ENCODE peak calls at places on chromosomes 13 and 19, in six cellular contexts. J is hepatocyte, T is GM23338, G is mammary epithelial cell, P is neural progenitor cell, U is HCT116. B is an unnamed sample.

GRCh38 chr19:41175825-41176734 is 16.9 kb upstream of the CYP2S1 start:
- DNase-seq in P (peak; percentile 67), G (peak; percentile 71), U (peak; percentile 92), T (peak; percentile 96), J (peak; percentile 95), B (no peak)

GRCh38 chr19:34692541-34692940 is 15.1 kb downstream of the ZNF302 start:
- DNase-seq in J (no peak), U (no peak), T (no peak), P (no peak), G (no peak), B (no peak)

GRCh38 chr13:52845334-52845761 is 3.1 kb downstream of the PCDH8 start:
- DNase-seq in J (no peak), G (no peak), U (no peak), T (peak; percentile 64), P (peak; percentile 56), B (no peak)

GRCh38 chr13:43003010-43003409 is 11.0 kb upstream of the EPSTI1 start:
- DNase-seq in P (no peak), J (no peak), T (no peak), U (no peak), G (peak; percentile 89), B (peak; percentile 69)

GRCh38 chr19:23882493-23882892 is 32.2 kb upstream of the ZNF726 start:
- DNase-seq in U (no peak), J (peak; percentile 25), G (no peak), T (no peak), P (no peak), B (no peak)

GRCh38 chr19:13833330-13834265 is 38.4 kb downstream of the ZSWIM4 start:
- DNase-seq in J (peak; percentile 96), G (peak; percentile 87), T (peak; percentile 96), U (no peak), P (peak; percentile 95), B (no peak)

GRCh38 chr13:72648513-72649065 is 78.8 kb downstream of the MZT1 start:
- DNase-seq in J (peak; percentile 8), G (no peak), P (peak; percentile 46), T (peak; percentile 68), U (peak; percentile 1), B (no peak)

GRCh38 chr19:42017040-42017439 is 23.0 kb upstream of the ATP1A3 start:
- DNase-seq in J (no peak), G (no peak), U (no peak), P (no peak), T (no peak), B (no peak)

GRCh38 chr13:88136098-88136790 is 465.1 kb downstream of the SLITRK5 start:
- DNase-seq in J (no peak), P (no peak), T (no peak), U (no peak), G (no peak), B (no peak)

GRCh38 chr19:1250374-1251232 is 2.2 kb downstream of the MIDN start:
- DNase-seq in T (peak; percentile 81), P (peak; percentile 96), G (no peak), J (peak; percentile 87), U (no peak), B (no peak)

GRCh38 chr19:50830266-50831025 is 2.9 kb downstream of the KLK15 start:
- DNase-seq in P (no peak), T (no peak), G (no peak), U (no peak), J (no peak), B (no peak)

GRCh38 chr13:29523199-29523931 is 72.1 kb downstream of the SLC7A1 start:
- DNase-seq in U (no peak), T (no peak), P (no peak), G (no peak), J (no peak), B (no peak)

GRCh38 chr19:1045247-1045603 is 5.3 kb downstream of the ABCA7 start:
- DNase-seq in J (no peak), G (peak; percentile 51), P (peak; percentile 60), U (peak; percentile 95), T (peak; percentile 98), B (no peak)

GRCh38 chr13:95275322-95276118 is 25.7 kb downstream of the ABCC4 start:
- DNase-seq in P (no peak), T (no peak), U (no peak), J (peak; percentile 38), G (no peak), B (no peak)

GRCh38 chr13:112756967-112757758 is 67.3 kb downstream of the ATP11A start:
- DNase-seq in U (no peak), G (no peak), P (peak; percentile 77), J (peak; percentile 39), T (no peak), B (no peak)

GRCh38 chr19:10699650-10700335 is 1.4 kb upstream of the QTRT1 start:
- DNase-seq in G (peak; percentile 30), P (peak; percentile 70), U (peak; percentile 48), J (peak; percentile 61), T (peak; percentile 92), B (no peak)

GRCh38 chr19:17867087-17867486 is 4.7 kb upstream of the SLC5A5 start:
- DNase-seq in J (no peak), T (peak; percentile 27), G (no peak), U (no peak), P (no peak), B (no peak)

GRCh38 chr13:99086149-99086868 is 108.4 kb upstream of the DOCK9 start:
- DNase-seq in T (peak; percentile 62), P (peak; percentile 87), G (peak; percentile 64), U (no peak), J (peak; percentile 85), B (no peak)

GRCh38 chr13:27751953-27752352 is 40.3 kb upstream of the GSX1 start:
- DNase-seq in U (no peak), T (no peak), J (no peak), G (no peak), P (no peak), B (no peak)

GRCh38 chr13:67943116-67943515 is 713.0 kb upstream of the PCDH9 start:
- DNase-seq in P (no peak), T (no peak), G (no peak), U (no peak), J (no peak), B (no peak)

GRCh38 chr13:113002206-113002821 is 33.3 kb downstream of the MCF2L start:
- DNase-seq in T (peak; percentile 69), J (peak; percentile 60), U (no peak), G (no peak), P (peak; percentile 89), B (no peak)

GRCh38 chr13:30409911-30410704 is 12.2 kb upstream of the UBE2L5 start:
- DNase-seq in J (peak; percentile 41), U (no peak), P (no peak), G (peak; percentile 46), T (no peak), B (no peak)

GRCh38 chr13:113875429-113875815 is 11.5 kb upstream of the GAS6 start:
- DNase-seq in J (no peak), G (no peak), T (no peak), U (no peak), P (no peak), B (no peak)

GRCh38 chr13:112161441-112162301 is 94.7 kb downstream of the SOX1 start:
- DNase-seq in T (peak; percentile 88), G (no peak), P (peak; percentile 92), U (no peak), J (no peak), B (no peak)

GRCh38 chr13:107043016-107043957 is 475.4 kb upstream of the ARGLU1 start:
- DNase-seq in G (no peak), J (no peak), P (no peak), T (no peak), U (no peak), B (no peak)

GRCh38 chr19:58575183-58576041 is 2.3 kb upstream of the MZF1 start:
- DNase-seq in J (peak; percentile 97), U (peak; percentile 79), G (peak; percentile 90), T (peak; percentile 97), P (peak; percentile 98), B (peak; percentile 35)

GRCh38 chr13:75299206-75299605 is 182.8 kb downstream of the TBC1D4 start:
- DNase-seq in G (no peak), T (no peak), U (no peak), J (no peak), P (peak; percentile 72), B (no peak)

GRCh38 chr13:46797468-46798237 is 692 bp upstream of the ESD start:
- DNase-seq in T (no peak), U (no peak), G (no peak), J (peak; percentile 11), P (peak; percentile 6), B (no peak)

DNA sequence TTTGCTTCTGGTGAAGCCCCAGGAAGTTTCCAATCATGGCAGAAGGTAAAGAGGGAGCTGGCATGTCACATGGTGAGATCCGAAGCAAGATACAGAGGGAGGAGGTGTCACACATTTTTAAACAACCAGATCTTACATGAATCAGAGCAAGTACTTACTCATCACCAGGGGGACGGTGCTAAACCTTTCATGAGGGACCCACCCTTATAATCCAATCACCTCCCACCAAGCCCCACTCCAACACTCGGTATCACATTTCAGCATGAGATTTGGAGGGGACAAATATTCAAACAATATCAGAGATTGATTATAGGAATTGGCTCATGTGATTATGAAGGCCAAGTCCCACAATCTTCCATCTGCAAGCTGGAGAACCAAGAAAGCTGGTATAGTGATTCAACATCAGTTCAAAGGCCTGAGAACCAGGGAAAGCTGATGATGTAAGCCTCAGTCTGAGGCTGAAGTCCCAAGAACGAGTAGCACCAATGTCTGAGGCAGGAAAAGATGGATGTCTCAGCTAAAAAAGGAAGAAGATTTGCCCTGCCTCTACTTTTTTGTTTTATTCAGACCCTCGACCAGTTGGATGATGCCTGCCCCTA is 58.6 kb upstream of the WDFY2 start:
- DNase-seq in J (no peak), G (peak; percentile 37), P (no peak), U (no peak), T (no peak), B (no peak)
- H2AFZ ChIP-seq in J (no peak overlapping the region), G (peak overlapping the region; percentile 10), P (peak overlapping the region; percentile 26), U (no peak overlapping the region), T (peak overlapping the region; percentile 83), B (peak overlapping the region; percentile 65)

GRCh38 chr19:38786572-38787265 is 2.3 kb upstream of the LGALS7B start:
- DNase-seq in J (no peak), U (no peak), G (peak; percentile 76), P (no peak), T (no peak), B (peak; percentile 74)

GRCh38 chr19:38785187-38785699 is 3.8 kb upstream of the LGALS7B start:
- DNase-seq in U (no peak), J (no peak), T (no peak), G (no peak), P (no peak), B (no peak)

GRCh38 chr19:38780443-38780842 is 7.1 kb upstream of the LGALS7 start:
- DNase-seq in U (no peak), J (no peak), G (no peak), T (no peak), P (no peak), B (no peak)

GRCh38 chr19:38781058-38781457 is 7.7 kb upstream of the LGALS7 start:
- DNase-seq in J (no peak), P (no peak), U (no peak), T (no peak), G (no peak), B (no peak)

GRCh38 chr19:38784224-38784623 is 4.8 kb upstream of the LGALS7B start:
- DNase-seq in T (no peak), P (no peak), U (no peak), J (peak; percentile 60), G (no peak), B (no peak)
- H3K27ac ChIP-seq in T (no peak overlapping the region), P (no peak overlapping the region), U (no peak overlapping the region), J (peak overlapping the region; percentile 62), G (no peak overlapping the region), B (no peak overlapping the region)

GRCh38 chr19:47865166-47865565 is 6.1 kb downstream of the TPRX2 start:
- DNase-seq in J (no peak), P (no peak), T (no peak), U (no peak), G (no peak), B (no peak)
- H3K4me2 ChIP-seq in J (no peak overlapping the region), P (no peak overlapping the region), T (no peak overlapping the region), U (no peak overlapping the region), G (no peak overlapping the region), B (no peak overlapping the region)

GRCh38 chr13:105634059-105634458 is 901.4 kb downstream of the EFNB2 start:
- DNase-seq in J (no peak), T (no peak), U (no peak), P (no peak), G (no peak), B (no peak)
- H2AFZ ChIP-seq in J (no peak overlapping the region), T (no peak overlapping the region), U (no peak overlapping the region), P (no peak overlapping the region), G (no peak overlapping the region), B (no peak overlapping the region)

B was measured in keratinocyte.